ENCODE peak calls at places on chromosomes 16 and 17, in nine cellular contexts. U is psoas muscle; W is HEK293T; J is NCI-H2171; Y is NCI-H460; T is mesendoderm; A is Peyer's patch; P is activated T-cell treated with anti-CD3 and anti-CD28 coated beads, Interleukin-2, amount 50 U/mL, for 4 hours; G is BJ. Z is an unnamed sample.

GRCh38 chr17:19237389-19238166 is 412 bp downstream of the EPN2 start:
- DNase-seq in U (peak; percentile 68), W (peak; percentile 24), J (no peak), Y (no peak), T (peak; percentile 39), A (peak; percentile 66), P (peak; percentile 16), G (no peak), Z (no peak)

GRCh38 chr17:78128616-78129384 is at the start of gene TMC6:
- DNase-seq in U (peak; percentile 64), W (peak; percentile 85), J (peak; percentile 67), Y (peak; percentile 22), T (peak; percentile 89), A (peak; percentile 88), P (peak; percentile 58), G (no peak), Z (no peak)

GRCh38 chr16:58187657-58188430 is 10.1 kb downstream of the CSNK2A2 start:
- DNase-seq in U (peak; percentile 72), W (no peak), J (peak; percentile 45), Y (no peak), T (no peak), A (no peak), P (no peak), G (no peak), Z (no peak)

GRCh38 chr17:752620-753219 is 656 bp upstream of the GEMIN4 start:
- DNase-seq in U (peak; percentile 87), W (peak; percentile 53), J (peak; percentile 42), Y (no peak), T (peak; percentile 56), A (peak; percentile 71), P (no peak), G (no peak), Z (no peak)

GRCh38 chr17:50621562-50621961 is 13.1 kb upstream of the ABCC3 start:
- DNase-seq in U (no peak), W (no peak), J (no peak), Y (no peak), T (no peak), A (no peak), P (no peak), G (no peak), Z (no peak)

GRCh38 chr16:56994311-56994710 is 5.0 kb downstream of the NLRC5 start:
- DNase-seq in U (no peak), W (no peak), J (no peak), Y (no peak), T (no peak), A (peak; percentile 40), P (no peak), G (no peak), Z (no peak)

GRCh38 chr17:50511058-50511457 is 2.8 kb downstream of the MYCBPAP start:
- DNase-seq in U (no peak), W (no peak), J (no peak), Y (no peak), T (peak; percentile 35), A (no peak), P (no peak), G (no peak), Z (no peak)

GRCh38 chr16:7566360-7566759 is 233.7 kb downstream of the RBFOX1 start:
- DNase-seq in U (no peak), W (no peak), J (no peak), Y (no peak), T (no peak), A (no peak), P (no peak), G (no peak), Z (no peak)

GRCh38 chr17:28598389-28598788 is 436 bp downstream of the SPAG5 start:
- DNase-seq in U (no peak), W (no peak), J (no peak), Y (no peak), T (no peak), A (peak; percentile 46), P (no peak), G (no peak), Z (no peak)

GRCh38 chr16:46895399-46896313 is 11.5 kb downstream of the GPT2 start:
- DNase-seq in U (no peak), W (no peak), J (no peak), Y (no peak), T (no peak), A (no peak), P (no peak), G (no peak), Z (no peak)

Z was measured in chondrocyte.